ENCODE peak calls at places on chromosomes 13 and 19, in four cellular contexts. N is stimulated activated CD4-positive, alpha-beta T cell treated with anti-CD3 and anti-CD28 coated beads, Interleukin-15, amount 100 ng/mL, for 24 hours; H is left lung; O is activated CD4-positive, alpha-beta T cell treated with anti-CD3 and anti-CD28 coated beads, Interleukin-2, amount 50 U/mL, for 4 hours. Y is an unnamed sample.

GRCh38 chr13:76512676-76513277 is 373.4 kb downstream of the KCTD12 start:
- DNase-seq in N (no peak), H (no peak), O (no peak), Y (no peak)

GRCh38 chr13:48009298-48009697 is 8.2 kb upstream of the SUCLA2 start:
- DNase-seq in N (no peak), H (no peak), O (no peak), Y (no peak)

GRCh38 chr19:47446534-47447469 is 24.9 kb downstream of the SLC8A2 start:
- DNase-seq in N (peak; percentile 56), H (no peak), O (no peak), Y (no peak)

GRCh38 chr13:75250526-75251183 is 231.3 kb downstream of the TBC1D4 start:
- DNase-seq in N (no peak), H (no peak), O (no peak), Y (no peak)

GRCh38 chr13:102399791-102400618 is 1.8 kb downstream of the FGF14 start:
- DNase-seq in N (peak; percentile 37), H (peak; percentile 76), O (peak; percentile 4), Y (no peak)

GRCh38 chr19:14181906-14182305 is 24.1 kb downstream of the ADGRL1 start:
- DNase-seq in N (no peak), H (no peak), O (no peak), Y (no peak)

GRCh38 chr19:13013649-13014048 is 18.4 kb downstream of the NFIX start:
- DNase-seq in N (peak; percentile 18), H (peak; percentile 54), O (no peak), Y (no peak)

GRCh38 chr13:92103673-92104296 is 705.4 kb downstream of the GPC5 start:
- DNase-seq in N (no peak), H (no peak), O (no peak), Y (no peak)

GRCh38 chr19:15243236-15243957 is 11.1 kb upstream of the EPHX3 start:
- DNase-seq in N (no peak), H (no peak), O (no peak), Y (no peak)

GRCh38 chr13:106599875-106600797 is 32.2 kb upstream of the ARGLU1 start:
- DNase-seq in N (no peak), H (no peak), O (no peak), Y (no peak)

GRCh38 chr13:100106005-100106404 is 17.1 kb downstream of the PCCA start:
- DNase-seq in N (no peak), H (no peak), O (no peak), Y (no peak)

GRCh38 chr19:23403581-23404324 is 8.5 kb upstream of the ZNF91 start:
- DNase-seq in N (no peak), H (no peak), O (no peak), Y (no peak)

GRCh38 chr19:42132030-42132628 is at the start of gene POU2F2:
- DNase-seq in N (peak; percentile 92), H (peak; percentile 88), O (peak; percentile 90), Y (peak; percentile 58)

GRCh38 chr13:83150616-83151307 is 731.5 kb downstream of the SLITRK1 start:
- DNase-seq in N (no peak), H (no peak), O (no peak), Y (no peak)

GRCh38 chr19:35718345-35719041 is 690 bp downstream of the KMT2B start:
- DNase-seq in N (peak; percentile 79), H (peak; percentile 88), O (peak; percentile 62), Y (no peak)

GRCh38 chr19:2115911-2116426 is 19.3 kb downstream of the IZUMO4 start:
- DNase-seq in N (no peak), H (no peak), O (no peak), Y (no peak)

GRCh38 chr13:104694397-104694796 is 1628.2 kb upstream of the SLC10A2 start:
- DNase-seq in N (no peak), H (no peak), O (no peak), Y (no peak)

GRCh38 chr13:24251525-24251924 is 57.9 kb upstream of the C1QTNF9 start:
- DNase-seq in N (peak; percentile 81), H (no peak), O (peak; percentile 79), Y (no peak)

GRCh38 chr19:13621413-13621812 is 115.1 kb upstream of the CACNA1A start:
- DNase-seq in N (peak; percentile 66), H (no peak), O (peak; percentile 16), Y (no peak)

GRCh38 chr19:1977116-1977515 is 36.1 kb downstream of the CSNK1G2 start:
- DNase-seq in N (no peak), H (peak; percentile 48), O (no peak), Y (no peak)

GRCh38 chr19:13637664-13638063 is 126.7 kb upstream of the MRI1 start:
- DNase-seq in N (peak; percentile 13), H (no peak), O (no peak), Y (no peak)

GRCh38 chr13:114118086-114118762 is 14.2 kb downstream of the RASA3 start:
- DNase-seq in N (no peak), H (peak; percentile 43), O (no peak), Y (no peak)

GRCh38 chr19:49997709-49998108 is 27.5 kb downstream of the VRK3 start:
- DNase-seq in N (peak; percentile 26), H (no peak), O (no peak), Y (no peak)

GRCh38 chr19:19115954-19116353 is 22.3 kb downstream of the TMEM161A start:
- DNase-seq in N (peak; percentile 67), H (peak; percentile 70), O (peak; percentile 32), Y (peak; percentile 21)

GRCh38 chr13:18921063-18921462 is 260.6 kb downstream of the TUBA3C start:
- DNase-seq in N (no peak), H (no peak), O (no peak), Y (no peak)

GRCh38 chr19:31330237-31330636 is 19.0 kb downstream of the TSHZ3 start:
- DNase-seq in N (no peak), H (peak; percentile 64), O (no peak), Y (no peak)

GRCh38 chr13:64925284-64925683 is 2304.9 kb downstream of the PCDH9 start:
- DNase-seq in N (no peak), H (no peak), O (no peak), Y (no peak)

GRCh38 chr13:105527127-105527526 is 1008.3 kb downstream of the EFNB2 start:
- DNase-seq in N (no peak), H (no peak), O (no peak), Y (no peak)

GRCh38 chr19:55525289-55526101 is 11.4 kb downstream of the SBK2 start:
- DNase-seq in N (no peak), H (no peak), O (no peak), Y (no peak)

GRCh38 chr13:50081106-50081898 is 66.1 kb downstream of the KCNRG start:
- DNase-seq in N (peak; percentile 74), H (peak; percentile 90), O (peak; percentile 27), Y (no peak)

GRCh38 chr19:3034845-3035541 is 5.9 kb upstream of the TLE2 start:
- DNase-seq in N (peak; percentile 74), H (no peak), O (no peak), Y (no peak)

GRCh38 chr19:31300406-31300805 is 48.8 kb downstream of the TSHZ3 start:
- DNase-seq in N (no peak), H (no peak), O (no peak), Y (no peak)

GRCh38 chr19:10701955-10702307 is 692 bp downstream of the QTRT1 start:
- DNase-seq in N (peak; percentile 44), H (no peak), O (no peak), Y (no peak)

GRCh38 chr13:19289180-19289579 is 107.6 kb upstream of the TUBA3C start:
- DNase-seq in N (no peak), H (no peak), O (no peak), Y (no peak)

Y was measured in GM12864.